ENCODE peak calls at places on chromosomes 11 and 22, in five cellular contexts. One of them, this sample, is unnamed.
A peak's percentile ranks its signal among the peaks of the same experiment; 100 is the strongest.

GRCh38 chr22:50089231-50090140 is at the start of gene MOV10L1:
- DNase-seq in stomach: no peak
- DNase-seq in adrenal gland: peak; percentile 40
- DNase-seq in body of pancreas: peak; percentile 21
- DNase-seq in tibial nerve: no peak
- DNase-seq in this sample: no peak

GRCh38 chr11:27718853-27719574 is 18.8 kb upstream of the BDNF start:
- DNase-seq in stomach: no peak
- DNase-seq in tibial nerve: no peak
- DNase-seq in body of pancreas: no peak
- DNase-seq in adrenal gland: peak; percentile 45
- DNase-seq in this sample: no peak

GRCh38 chr22:31036671-31037550 is 44.2 kb upstream of the SMTN start:
- DNase-seq in tibial nerve: no peak
- DNase-seq in stomach: no peak
- DNase-seq in body of pancreas: no peak
- DNase-seq in adrenal gland: no peak
- DNase-seq in this sample: peak; percentile 17

GRCh38 chr11:110085255-110085838 is 7.8 kb upstream of the ZC3H12C start:
- DNase-seq in tibial nerve: no peak
- DNase-seq in stomach: no peak
- DNase-seq in adrenal gland: no peak
- DNase-seq in body of pancreas: no peak
- DNase-seq in this sample: no peak

GRCh38 chr11:21485426-21485825 is 707.5 kb upstream of the ANO5 start:
- DNase-seq in stomach: no peak
- DNase-seq in tibial nerve: no peak
- DNase-seq in body of pancreas: no peak
- DNase-seq in adrenal gland: no peak
- DNase-seq in this sample: no peak

GRCh38 chr11:44524751-44525171 is 40.7 kb upstream of the CD82 start:
- DNase-seq in adrenal gland: no peak
- DNase-seq in body of pancreas: no peak
- DNase-seq in tibial nerve: no peak
- DNase-seq in stomach: no peak
- DNase-seq in this sample: no peak

GRCh38 chr22:24417200-24417599 is 10.2 kb upstream of the ADORA2A start:
- DNase-seq in tibial nerve: no peak
- DNase-seq in body of pancreas: no peak
- DNase-seq in stomach: no peak
- DNase-seq in adrenal gland: no peak
- DNase-seq in this sample: no peak

GRCh38 chr11:78080818-78081495 is 1.3 kb upstream of the NDUFC2 start:
- DNase-seq in stomach: no peak
- DNase-seq in tibial nerve: no peak
- DNase-seq in adrenal gland: no peak
- DNase-seq in body of pancreas: no peak
- DNase-seq in this sample: no peak

GRCh38 chr11:69576069-69576782 is 64.7 kb upstream of the CCND1 start:
- DNase-seq in body of pancreas: no peak
- DNase-seq in adrenal gland: no peak
- DNase-seq in stomach: no peak
- DNase-seq in tibial nerve: no peak
- DNase-seq in this sample: no peak

GRCh38 chr11:91299980-91300379 is 924.6 kb upstream of the FAT3 start:
- DNase-seq in stomach: no peak
- DNase-seq in tibial nerve: no peak
- DNase-seq in body of pancreas: no peak
- DNase-seq in adrenal gland: no peak
- DNase-seq in this sample: no peak

GRCh38 chr11:19301336-19301735 is 60.6 kb upstream of the E2F8 start:
- DNase-seq in adrenal gland: no peak
- DNase-seq in tibial nerve: no peak
- DNase-seq in stomach: no peak
- DNase-seq in body of pancreas: no peak
- DNase-seq in this sample: no peak

GRCh38 chr11:131694526-131695424 is 324.4 kb downstream of the NTM start:
- DNase-seq in adrenal gland: peak; percentile 85
- DNase-seq in body of pancreas: peak; percentile 84
- DNase-seq in stomach: peak; percentile 79
- DNase-seq in tibial nerve: peak; percentile 50
- DNase-seq in this sample: peak; percentile 38

GRCh38 chr11:130051077-130051476 is 18.6 kb upstream of the APLP2 start:
- DNase-seq in body of pancreas: no peak
- DNase-seq in tibial nerve: no peak
- DNase-seq in stomach: no peak
- DNase-seq in adrenal gland: no peak
- DNase-seq in this sample: no peak

GRCh38 chr11:132095230-132096165 is 725.1 kb downstream of the NTM start:
- DNase-seq in body of pancreas: no peak
- DNase-seq in stomach: no peak
- DNase-seq in adrenal gland: no peak
- DNase-seq in tibial nerve: no peak
- DNase-seq in this sample: no peak

GRCh38 chr11:128207861-128208321 is 379.5 kb downstream of the ETS1 start:
- DNase-seq in adrenal gland: no peak
- DNase-seq in body of pancreas: no peak
- DNase-seq in stomach: no peak
- DNase-seq in tibial nerve: no peak
- DNase-seq in this sample: no peak

GRCh38 chr11:128956401-128957203 is 13.9 kb upstream of the TP53AIP1 start:
- DNase-seq in stomach: no peak
- DNase-seq in tibial nerve: no peak
- DNase-seq in body of pancreas: peak; percentile 55
- DNase-seq in adrenal gland: peak; percentile 62
- DNase-seq in this sample: no peak

GRCh38 chr11:132898676-132899075 is 633.6 kb downstream of the OPCML start:
- DNase-seq in tibial nerve: no peak
- DNase-seq in stomach: no peak
- DNase-seq in adrenal gland: no peak
- DNase-seq in body of pancreas: no peak
- DNase-seq in this sample: no peak

GRCh38 chr22:46619830-46620501 is at the start of gene GRAMD4:
- DNase-seq in adrenal gland: no peak
- DNase-seq in tibial nerve: no peak
- DNase-seq in stomach: no peak
- DNase-seq in body of pancreas: no peak
- DNase-seq in this sample: no peak
- H3K27ac ChIP-seq in adrenal gland: peak within 1 kb of the TSS; percentile 72
- H3K27ac ChIP-seq in tibial nerve: no peak within 1 kb of the TSS
- H3K27ac ChIP-seq in stomach: peak within 1 kb of the TSS; percentile 66
- H3K27ac ChIP-seq in body of pancreas: no peak within 1 kb of the TSS
- H3K27ac ChIP-seq in this sample: peak within 1 kb of the TSS; percentile 61

GRCh38 chr11:107592813-107593212 is 1.9 kb downstream of the ELMOD1 start:
- DNase-seq in tibial nerve: no peak
- DNase-seq in stomach: no peak
- DNase-seq in adrenal gland: no peak
- DNase-seq in body of pancreas: no peak
- DNase-seq in this sample: no peak

GRCh38 chr11:107593941-107594340 is 3.0 kb downstream of the ELMOD1 start:
- DNase-seq in body of pancreas: no peak
- DNase-seq in adrenal gland: no peak
- DNase-seq in stomach: no peak
- DNase-seq in tibial nerve: no peak
- DNase-seq in this sample: no peak

DNA sequence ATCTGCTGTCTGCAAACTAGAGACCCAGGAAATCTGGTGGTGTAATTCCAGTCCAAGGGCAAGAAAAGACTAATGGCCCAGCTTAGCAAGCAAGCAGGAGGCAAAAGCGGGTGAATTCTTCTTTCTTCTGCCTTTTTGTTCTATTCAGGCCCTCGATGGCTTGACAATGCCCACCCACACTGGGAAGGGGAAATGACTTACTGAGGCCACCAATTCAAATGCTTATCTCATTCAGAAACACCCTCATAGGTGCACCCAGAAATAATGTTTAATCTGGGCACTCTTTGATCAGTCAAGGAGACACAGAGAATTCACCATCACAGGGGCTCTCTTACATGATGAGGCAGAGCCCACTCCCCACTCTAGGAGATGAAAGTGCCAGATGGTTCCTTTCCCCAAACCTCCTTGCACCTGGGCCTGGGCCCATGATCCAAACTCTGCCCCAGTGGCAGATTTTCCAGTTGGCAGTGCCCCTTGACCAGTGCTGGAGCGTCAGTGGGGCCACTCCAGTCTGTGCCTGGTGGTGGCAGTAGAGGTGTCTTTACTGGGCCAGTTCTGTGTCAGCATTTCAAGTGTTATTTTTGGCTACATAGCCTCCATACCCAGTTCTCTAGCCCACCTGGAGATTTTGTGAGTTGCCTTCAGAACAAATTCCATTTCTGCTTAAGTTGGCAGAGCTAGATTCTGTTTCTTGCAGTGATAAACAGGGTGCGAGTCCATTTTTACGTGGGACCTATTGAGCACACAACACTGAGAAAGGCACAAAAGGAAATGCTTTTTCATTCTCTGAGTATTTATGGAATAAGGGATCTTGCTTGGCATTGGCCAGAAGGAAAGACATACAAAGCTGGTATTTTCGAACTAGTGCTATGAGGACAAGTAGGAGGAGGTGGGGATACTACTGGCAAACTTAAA is 7.5 kb downstream of the ELMOD1 start:
- DNase-seq in adrenal gland: no peak
- DNase-seq in stomach: no peak
- DNase-seq in tibial nerve: no peak
- DNase-seq in body of pancreas: no peak
- DNase-seq in this sample: no peak
- TF ChIP-seq POLR2A in adrenal gland: no peak
- TF ChIP-seq POLR2A in stomach: no peak
- TF ChIP-seq POLR2A in tibial nerve: no peak
- TF ChIP-seq POLR2A in body of pancreas: no peak
- TF ChIP-seq POLR2A in this sample: no peak

GRCh38 chr22:38657248-38657909 is 941 bp downstream of the CBY1 start:
- DNase-seq in body of pancreas: peak; percentile 39
- DNase-seq in adrenal gland: no peak
- DNase-seq in tibial nerve: no peak
- DNase-seq in stomach: no peak
- DNase-seq in this sample: no peak
- H3K27ac ChIP-seq in body of pancreas: peak overlapping the region; percentile 88
- H3K27ac ChIP-seq in adrenal gland: peak overlapping the region; percentile 93
- H3K27ac ChIP-seq in tibial nerve: peak overlapping the region; percentile 77
- H3K27ac ChIP-seq in stomach: peak overlapping the region; percentile 91
- H3K27ac ChIP-seq in this sample: peak overlapping the region; percentile 87

GRCh38 chr22:19909350-19910179 is 32.0 kb upstream of the COMT start:
- DNase-seq in stomach: peak; percentile 89
- DNase-seq in body of pancreas: peak; percentile 85
- DNase-seq in tibial nerve: peak; percentile 86
- DNase-seq in adrenal gland: peak; percentile 82
- DNase-seq in this sample: peak; percentile 77
- TF ChIP-seq POLR2A in stomach: no peak
- TF ChIP-seq POLR2A in body of pancreas: no peak
- TF ChIP-seq POLR2A in tibial nerve: no peak
- TF ChIP-seq POLR2A in adrenal gland: no peak
- TF ChIP-seq POLR2A in this sample: no peak

DNA sequence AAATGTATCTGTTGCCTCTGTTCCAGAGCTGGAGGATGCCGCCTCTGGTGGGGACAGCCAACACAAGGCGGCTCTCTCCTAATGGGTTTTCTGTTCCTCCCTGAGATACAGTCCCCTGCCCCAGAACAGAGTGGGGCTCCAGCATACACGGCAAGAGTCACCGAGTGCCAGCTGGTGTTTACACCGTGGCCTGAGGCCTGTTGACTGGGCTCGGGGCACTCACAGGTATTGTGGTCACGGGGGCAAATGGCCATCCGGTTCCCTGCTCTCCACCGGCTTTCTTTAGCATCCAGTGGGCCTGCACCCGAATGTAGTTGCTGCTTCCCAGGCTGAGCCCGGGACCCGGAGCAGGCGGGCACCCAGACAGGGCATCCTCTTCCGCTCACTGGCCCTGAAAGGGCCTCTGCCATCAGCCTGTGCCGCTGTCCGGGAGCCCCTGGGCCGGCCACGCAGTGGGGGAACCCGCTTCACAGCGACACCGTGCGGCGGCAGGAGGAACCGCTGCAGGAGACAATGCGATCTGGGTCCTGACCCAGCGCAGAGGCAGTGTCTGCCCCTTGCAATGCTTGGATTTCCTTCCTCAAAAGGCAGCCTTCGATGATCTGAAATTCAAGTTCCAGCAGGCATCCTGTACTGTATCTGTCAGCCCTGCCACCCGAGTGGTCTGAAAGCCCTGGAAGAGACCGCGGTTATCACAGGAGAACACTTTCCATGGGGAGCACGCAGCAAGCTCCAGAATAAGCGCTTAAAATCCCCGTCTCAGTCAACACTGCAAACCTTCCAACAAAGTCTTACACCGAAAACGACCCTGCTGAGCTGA is 859 bp upstream of the KRTAP5-5 start:
- DNase-seq in tibial nerve: no peak
- DNase-seq in stomach: peak; percentile 58
- DNase-seq in body of pancreas: peak; percentile 65
- DNase-seq in adrenal gland: peak; percentile 53
- DNase-seq in this sample: no peak
- H3K27ac ChIP-seq in tibial nerve: no peak overlapping the region
- H3K27ac ChIP-seq in stomach: no peak overlapping the region
- H3K27ac ChIP-seq in body of pancreas: no peak overlapping the region
- H3K27ac ChIP-seq in adrenal gland: no peak overlapping the region
- H3K27ac ChIP-seq in this sample: no peak overlapping the region

DNA sequence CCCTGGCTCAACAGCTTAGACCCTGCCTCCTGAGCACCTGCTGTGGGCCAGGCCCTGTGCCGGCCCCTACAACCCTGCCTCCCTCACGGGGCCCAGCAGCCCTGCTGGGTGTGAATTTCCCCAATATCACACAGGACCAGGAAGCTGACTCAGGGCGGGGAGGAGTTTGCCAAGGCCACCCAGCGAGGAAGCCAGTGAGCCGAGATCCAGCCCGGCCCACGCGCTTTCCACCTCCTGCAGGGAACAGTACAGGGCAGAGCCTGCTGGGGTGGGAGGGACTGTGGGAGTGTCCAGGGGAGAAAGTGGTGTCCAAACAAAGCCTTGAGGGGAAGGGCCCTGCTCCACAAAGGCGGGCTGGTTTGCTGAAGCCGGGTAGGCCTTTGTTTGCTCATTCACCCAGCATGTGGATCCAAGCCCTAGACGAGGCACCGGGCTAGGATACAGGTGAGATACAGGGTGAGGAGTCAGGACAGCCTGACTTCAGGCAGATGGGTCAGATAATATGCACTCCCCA is 26.8 kb downstream of the RPL3 start:
- DNase-seq in body of pancreas: peak; percentile 92
- DNase-seq in tibial nerve: peak; percentile 90
- DNase-seq in adrenal gland: peak; percentile 90
- DNase-seq in stomach: peak; percentile 92
- DNase-seq in this sample: peak; percentile 71
- TF ChIP-seq POLR2A in body of pancreas: peak; percentile 84
- TF ChIP-seq POLR2A in tibial nerve: peak; percentile 50
- TF ChIP-seq POLR2A in adrenal gland: peak; percentile 24
- TF ChIP-seq POLR2A in stomach: no peak
- TF ChIP-seq POLR2A in this sample: peak; percentile 34

DNA sequence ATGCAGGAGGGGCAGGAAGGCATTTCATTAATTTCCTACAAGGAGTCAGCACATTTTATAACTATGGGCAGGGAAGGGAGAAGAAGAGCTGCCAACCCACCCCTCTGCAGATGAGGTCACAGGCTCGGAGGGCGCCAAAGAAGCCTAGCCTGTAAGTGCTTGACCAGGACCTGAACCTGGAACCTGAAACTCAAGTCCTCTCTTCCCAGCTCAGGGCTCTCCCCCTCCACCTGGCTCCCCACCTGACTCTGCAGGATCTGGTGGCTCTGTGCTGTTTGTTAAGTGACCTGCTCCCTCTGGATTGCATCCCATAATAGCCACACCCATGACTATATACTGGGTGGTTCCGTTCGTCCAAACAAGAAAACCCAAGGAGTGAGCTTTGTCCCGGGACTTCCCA is 27.3 kb downstream of the SCGB1A1 start:
- DNase-seq in body of pancreas: no peak
- DNase-seq in tibial nerve: no peak
- DNase-seq in stomach: no peak
- DNase-seq in adrenal gland: no peak
- DNase-seq in this sample: no peak
- H3K27ac ChIP-seq in body of pancreas: no peak overlapping the region
- H3K27ac ChIP-seq in tibial nerve: no peak overlapping the region
- H3K27ac ChIP-seq in stomach: peak overlapping the region; percentile 85
- H3K27ac ChIP-seq in adrenal gland: peak overlapping the region; percentile 94
- H3K27ac ChIP-seq in this sample: no peak overlapping the region